ENCODE peak calls at places on chromosomes 13 and 19, in eight cellular contexts. N is NCI-H2029; E is T-helper 17 cell; A is tibial nerve; D is naive thymus-derived CD4-positive, alpha-beta T cell; V is fibroblast of the aortic adventitia; P is aorta; I is NCI-H1105 treated with DMSO at 0.1 percent for 48 hours. S is an unnamed sample.

GRCh38 chr13:28531195-28531955 is 36.4 kb upstream of the FLT1 start:
- DNase-seq in A (no peak), I (peak; percentile 9), N (no peak), P (peak; percentile 81), E (no peak), D (no peak), V (peak; percentile 12), S (no peak)

GRCh38 chr19:16113727-16114126 is 2.0 kb downstream of the RAB8A start:
- DNase-seq in D (no peak), V (no peak), N (no peak), P (no peak), A (no peak), I (no peak), E (no peak), S (peak; percentile 23)

GRCh38 chr19:51337141-51337860 is 4.6 kb downstream of the VSIG10L start:
- DNase-seq in D (no peak), I (no peak), V (no peak), A (no peak), N (no peak), E (no peak), P (no peak), S (no peak)

GRCh38 chr13:32791545-32792172 is 205.4 kb downstream of the PDS5B start:
- DNase-seq in A (no peak), E (no peak), V (no peak), D (peak; percentile 38), N (no peak), I (no peak), P (no peak), S (no peak)

GRCh38 chr19:2305424-2305823 is 2.5 kb downstream of the LINGO3 start:
- DNase-seq in P (no peak), D (no peak), V (no peak), N (no peak), A (no peak), E (no peak), I (no peak), S (no peak)

GRCh38 chr19:44875666-44876418 is 15.2 kb upstream of the TOMM40 start:
- DNase-seq in D (no peak), A (no peak), E (no peak), N (no peak), P (no peak), V (no peak), I (no peak), S (no peak)

GRCh38 chr19:410243-410781 is 1.4 kb upstream of the C2CD4C start:
- DNase-seq in D (no peak), A (no peak), N (no peak), I (no peak), E (no peak), V (no peak), P (peak; percentile 39), S (no peak)

GRCh38 chr19:19719798-19720197 is 13.1 kb downstream of the ZNF14 start:
- DNase-seq in A (no peak), V (no peak), E (no peak), P (no peak), I (no peak), N (no peak), D (no peak), S (peak; percentile 49)